ENCODE peak calls at places on chromosomes 12 and 14, in ten cellular contexts. Y, H, U, Q, X, E, O, P, D and A are unnamed samples. For H3K36me3 and H3K4me1, the result is how much of the 10 kb centered on the place peaks cover.

GRCh38 chr14:54625158-54625557 is 58.2 kb downstream of the SAMD4A start:
- DNase-seq in Y (no peak), H (no peak), U (no peak), Q (no peak), X (no peak), E (no peak), O (no peak), P (no peak), D (no peak), A (no peak)

GRCh38 chr14:57748279-57748678 is 117.6 kb downstream of the SLC35F4 start:
- DNase-seq in Y (no peak), H (no peak), U (no peak), Q (no peak), X (no peak), E (peak), O (no peak), P (no peak), D (no peak), A (no peak)

GRCh38 chr12:96375841-96376249 is 24.4 kb downstream of the CDK17 start:
- DNase-seq in Y (no peak), H (no peak), U (no peak), Q (no peak), X (no peak), E (no peak), O (no peak), P (no peak), D (no peak), A (no peak)

GRCh38 chr12:95721320-95721719 is 69.2 kb downstream of the NTN4 start:
- DNase-seq in Y (no peak), H (no peak), U (no peak), Q (no peak), X (no peak), E (peak), O (no peak), P (no peak), D (no peak), A (no peak)

GRCh38 chr12:18261906-18262305 is 588 bp downstream of the PIK3C2G start:
- DNase-seq in Y (no peak), H (no peak), U (no peak), Q (no peak), X (no peak), E (peak), O (no peak), P (no peak), D (no peak), A (no peak)

GRCh38 chr12:24595652-24596235 is 353.2 kb downstream of the BCAT1 start:
- DNase-seq in Y (no peak), H (no peak), U (no peak), Q (no peak), X (no peak), E (no peak), O (no peak), P (no peak), D (peak), A (no peak)

GRCh38 chr14:91509083-91509877 is 830 bp downstream of the PPP4R3A start:
- DNase-seq in Y (peak), H (no peak), U (peak), Q (peak), X (peak), E (peak), O (no peak), P (no peak), D (peak), A (peak)

GRCh38 chr14:60222820-60223219 is 26.2 kb upstream of the PPM1A start:
- DNase-seq in Y (no peak), H (no peak), U (no peak), Q (peak), X (no peak), E (peak), O (no peak), P (no peak), D (no peak), A (no peak)

GRCh38 chr14:61247935-61248334 is 33.2 kb downstream of the TMEM30B start:
- DNase-seq in Y (no peak), H (no peak), U (no peak), Q (no peak), X (no peak), E (peak), O (no peak), P (no peak), D (no peak), A (no peak)

GRCh38 chr14:48665077-48665784 is 920.9 kb downstream of the RPS29 start:
- DNase-seq in Y (no peak), H (no peak), U (no peak), Q (no peak), X (no peak), E (no peak), O (no peak), P (no peak), D (no peak), A (no peak)

GRCh38 chr14:70317969-70318634 is 41.4 kb downstream of the COX16 start:
- DNase-seq in Y (peak), H (no peak), U (no peak), Q (no peak), X (no peak), E (peak), O (peak), P (no peak), D (peak), A (no peak)

GRCh38 chr14:55114720-55115119 is 14.3 kb upstream of the LGALS3 start:
- DNase-seq in Y (no peak), H (no peak), U (no peak), Q (no peak), X (no peak), E (no peak), O (no peak), P (no peak), D (no peak), A (no peak)

GRCh38 chr12:4221157-4221556 is 52.4 kb upstream of the CCND2 start:
- DNase-seq in Y (no peak), H (no peak), U (no peak), Q (no peak), X (no peak), E (peak), O (no peak), P (no peak), D (no peak), A (no peak)

GRCh38 chr12:3700861-3701260 is 52.0 kb downstream of the CRACR2A start:
- DNase-seq in Y (no peak), H (no peak), U (no peak), Q (no peak), X (no peak), E (no peak), O (no peak), P (no peak), D (no peak), A (no peak)

GRCh38 chr14:93544212-93544611 is 113.5 kb downstream of the UNC79 start:
- DNase-seq in Y (no peak), H (no peak), U (no peak), Q (no peak), X (no peak), E (no peak), O (no peak), P (no peak), D (no peak), A (no peak)

GRCh38 chr14:74510955-74511354 is 17.4 kb downstream of the ISCA2 start:
- DNase-seq in Y (no peak), H (no peak), U (no peak), Q (no peak), X (peak), E (peak), O (no peak), P (no peak), D (no peak), A (peak)

GRCh38 chr12:2374092-2374740 is 321.4 kb downstream of the CACNA1C start:
- DNase-seq in Y (no peak), H (no peak), U (no peak), Q (no peak), X (no peak), E (no peak), O (no peak), P (no peak), D (no peak), A (no peak)

GRCh38 chr12:6772331-6772695 is at the start of gene LAG3:
- DNase-seq in Y (no peak), H (no peak), U (peak), Q (no peak), X (no peak), E (no peak), O (no peak), P (no peak), D (no peak), A (no peak)

GRCh38 chr12:96195845-96196451 is 1.8 kb downstream of the ELK3 start:
- DNase-seq in Y (no peak), H (no peak), U (peak), Q (no peak), X (no peak), E (peak), O (no peak), P (no peak), D (peak), A (no peak)

GRCh38 chr14:68634346-68634745 is 158.5 kb downstream of the ZFP36L1 start:
- DNase-seq in Y (no peak), H (no peak), U (no peak), Q (no peak), X (peak), E (no peak), O (no peak), P (no peak), D (peak), A (no peak)

GRCh38 chr12:49675137-49675536 is 32.1 kb downstream of the FMNL3 start:
- DNase-seq in Y (no peak), H (no peak), U (no peak), Q (no peak), X (no peak), E (no peak), O (no peak), P (no peak), D (no peak), A (no peak)

GRCh38 chr14:99879401-99880295 is 86.4 kb downstream of the EML1 start:
- DNase-seq in Y (no peak), H (no peak), U (no peak), Q (no peak), X (no peak), E (peak), O (no peak), P (no peak), D (no peak), A (no peak)

GRCh38 chr12:93137656-93138612 is 208.8 kb upstream of the EEA1 start:
- DNase-seq in Y (peak), H (no peak), U (no peak), Q (no peak), X (no peak), E (peak), O (peak), P (no peak), D (no peak), A (peak)

GRCh38 chr14:104161601-104162367 is 23.4 kb downstream of the KIF26A start:
- DNase-seq in Y (no peak), H (no peak), U (no peak), Q (no peak), X (no peak), E (no peak), O (no peak), P (no peak), D (no peak), A (no peak)

GRCh38 chr12:16155938-16156337 is 121.5 kb downstream of the SLC15A5 start:
- DNase-seq in Y (no peak), H (no peak), U (no peak), Q (no peak), X (no peak), E (peak), O (no peak), P (no peak), D (no peak), A (no peak)

GRCh38 chr14:55579724-55580400 is at the start of gene KTN1:
- DNase-seq in Y (peak), H (no peak), U (peak), Q (peak), X (peak), E (peak), O (peak), P (no peak), D (peak), A (peak)

GRCh38 chr12:41532072-41532471 is 344.0 kb downstream of the PDZRN4 start:
- DNase-seq in Y (no peak), H (no peak), U (no peak), Q (no peak), X (no peak), E (peak), O (no peak), P (no peak), D (no peak), A (no peak)
- H3K36me3 ChIP-seq in Y (under half), H (under half), U (under half), Q (under half), X (under half), E (under half), O (under half), P (under half), D (under half), A (under half)

DNA sequence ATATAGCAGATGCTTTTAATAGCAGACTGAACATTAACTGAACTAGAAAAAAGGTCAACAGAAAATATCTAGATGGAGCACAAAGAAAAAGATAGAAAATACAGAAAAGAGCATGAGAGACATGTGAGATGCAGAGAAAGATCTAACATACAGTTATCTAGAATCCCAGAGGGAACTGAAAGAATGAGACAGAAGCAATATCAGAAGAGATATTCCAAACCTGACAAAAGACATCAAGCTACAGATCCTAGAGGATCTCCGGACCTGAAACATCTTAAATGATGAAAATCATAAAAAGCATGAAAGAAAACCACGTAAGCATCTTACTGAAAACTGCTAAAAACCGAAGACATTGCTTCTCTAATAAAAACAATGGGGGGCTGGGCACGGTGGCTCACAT is 75.0 kb downstream of the NUMB start:
- DNase-seq in Y (no peak), H (no peak), U (no peak), Q (no peak), X (no peak), E (no peak), O (no peak), P (no peak), D (no peak), A (no peak)
- H3K4me1 ChIP-seq in Y (under half), H (under half), U (under half), Q (under half), X (under half), E (under half), O (under half), P (under half), D (under half), A (under half)

GRCh38 chr12:52041032-52041431 is 10.2 kb upstream of the NR4A1 start:
- DNase-seq in Y (no peak), H (no peak), U (no peak), Q (no peak), X (no peak), E (no peak), O (no peak), P (no peak), D (no peak), A (no peak)
- H3K27ac ChIP-seq in Y (no peak), H (peak), U (no peak), Q (peak), X (no peak), E (no peak), O (no peak), P (peak), D (no peak), A (no peak)

DNA sequence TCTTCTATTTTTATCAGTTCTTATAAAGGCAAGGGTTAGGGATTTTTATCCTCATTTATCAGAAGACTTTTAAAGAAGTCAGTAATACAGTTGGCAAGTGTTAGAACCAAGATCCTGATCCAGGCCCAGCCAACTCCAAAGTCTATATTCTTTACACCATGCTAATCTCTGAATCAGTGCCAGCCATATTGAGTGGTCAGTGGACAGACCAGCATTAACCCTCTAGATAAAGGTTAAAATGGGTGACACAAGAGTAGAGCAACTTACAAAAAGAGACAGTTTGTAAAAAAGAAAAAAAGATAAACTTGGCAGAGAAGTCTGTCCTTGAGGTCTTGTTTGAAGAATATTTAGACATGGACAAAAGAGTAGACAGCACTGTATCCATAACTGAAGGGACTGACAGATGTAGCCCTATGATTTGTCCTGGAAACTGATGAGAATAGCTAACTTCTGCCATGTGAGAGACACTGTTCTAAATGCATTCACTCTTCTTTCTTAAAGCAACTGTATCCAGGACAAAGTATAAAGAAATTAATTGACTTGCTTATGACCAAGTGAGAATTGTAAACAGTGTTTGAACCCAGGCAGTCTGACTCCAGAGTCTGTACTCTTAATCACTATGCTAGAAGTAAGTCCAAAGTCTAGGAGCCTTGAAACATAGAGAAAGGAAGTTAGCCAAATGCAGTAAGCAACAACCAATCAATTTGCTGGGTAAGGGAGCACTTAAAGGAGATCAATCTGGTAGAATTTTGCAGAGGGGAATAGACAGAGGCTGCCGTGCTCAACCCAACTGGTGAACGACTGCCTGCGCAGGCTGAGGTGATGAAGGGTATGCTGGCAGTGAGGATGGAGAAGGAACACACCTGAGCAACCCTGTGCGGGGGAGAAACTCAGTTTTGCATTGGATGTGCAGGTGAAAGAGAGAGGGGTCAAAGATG is 103.7 kb downstream of the TTC6 start:
- DNase-seq in Y (no peak), H (no peak), U (no peak), Q (no peak), X (no peak), E (no peak), O (no peak), P (no peak), D (no peak), A (no peak)
- H3K36me3 ChIP-seq in Y (under half), H (under half), U (under half), Q (under half), X (under half), E (under half), O (under half), P (under half), D (under half), A (under half)

GRCh38 chr12:110731479-110731878 is 11.2 kb downstream of the PPP1CC start:
- DNase-seq in Y (no peak), H (no peak), U (no peak), Q (no peak), X (no peak), E (no peak), O (no peak), P (no peak), D (no peak), A (no peak)
- H3K4me1 ChIP-seq in Y (under half), H (under half), U (under half), Q (under half), X (under half), E (under half), O (under half), P (under half), D (under half), A (under half)

GRCh38 chr14:95045836-95046430 is 111.4 kb downstream of the DICER1 start:
- DNase-seq in Y (no peak), H (no peak), U (no peak), Q (no peak), X (no peak), E (no peak), O (no peak), P (no peak), D (no peak), A (peak)
- H3K27ac ChIP-seq in Y (no peak), H (no peak), U (no peak), Q (no peak), X (no peak), E (no peak), O (no peak), P (no peak), D (no peak), A (no peak)